ENCODE peak calls at places on chromosomes 12 and 14, in six cellular contexts. N is ACHN, V is WTC11, J is T1000, W is progenitor cell of endocrine pancreas, A is mucosa of gallbladder. R is an unnamed sample.

GRCh38 chr14:64611358-64612020 is 61.7 kb downstream of the PPP1R36 start:
- DNase-seq in N (no peak), V (no peak), W (no peak), A (no peak), J (no peak), R (no peak)

GRCh38 chr14:55772521-55772920 is 192.5 kb downstream of the KTN1 start:
- DNase-seq in J (no peak), V (no peak), A (no peak), W (no peak), N (no peak), R (no peak)

GRCh38 chr12:81953541-81953940 is 194.4 kb upstream of the PPFIA2 start:
- DNase-seq in V (no peak), W (no peak), N (no peak), J (no peak), A (no peak), R (no peak)

GRCh38 chr12:127270193-127270592 is 996.8 kb upstream of the TMEM132C start:
- DNase-seq in J (no peak), A (peak), V (no peak), W (no peak), N (peak), R (no peak)

GRCh38 chr12:78359530-78359929 is 505.0 kb upstream of the SYT1 start:
- DNase-seq in V (no peak), J (no peak), W (no peak), N (no peak), A (peak), R (no peak)

GRCh38 chr14:103739466-103739792 is 23.8 kb downstream of the ZFYVE21 start:
- DNase-seq in N (no peak), W (no peak), A (no peak), V (no peak), J (no peak), R (no peak)

GRCh38 chr12:5485471-5485870 is 53.6 kb downstream of the NTF3 start:
- DNase-seq in J (no peak), W (no peak), A (no peak), N (no peak), V (no peak), R (no peak)

GRCh38 chr12:11652351-11653040 is 3.0 kb downstream of the ETV6 start:
- DNase-seq in N (peak), W (no peak), J (no peak), A (peak), V (no peak), R (peak)

GRCh38 chr12:100295764-100296555 is 29.0 kb downstream of the SCYL2 start:
- DNase-seq in J (no peak), N (no peak), A (no peak), V (no peak), W (no peak), R (no peak)

GRCh38 chr14:91204657-91205056 is 39.8 kb downstream of the GPR68 start:
- DNase-seq in V (no peak), W (no peak), J (no peak), N (no peak), A (no peak), R (no peak)

GRCh38 chr12:110585231-110585799 is 2.2 kb upstream of the PPTC7 start:
- DNase-seq in W (no peak), N (no peak), J (no peak), A (peak), V (no peak), R (no peak)

GRCh38 chr14:61837336-61838229 is 75.4 kb downstream of the SNAPC1 start:
- DNase-seq in W (peak), J (peak), V (peak), A (peak), N (peak), R (peak)

GRCh38 chr12:110853856-110854255 is 7.1 kb downstream of the CCDC63 start:
- DNase-seq in A (no peak), J (no peak), W (no peak), N (no peak), V (no peak), R (no peak)

R was measured in HT-29.